ENCODE peak calls at places on chromosomes 16 and 17, in seven cellular contexts. Q, B, N, D, X, F and T are unnamed samples.

GRCh38 chr16:49111351-49111750 is 170.3 kb downstream of the CBLN1 start:
- DNase-seq in Q (no peak), B (no peak), N (no peak), D (no peak), X (no peak), F (no peak), T (no peak)

GRCh38 chr16:4771646-4772045 is 4.7 kb upstream of the ZNF500 start:
- DNase-seq in Q (no peak), B (no peak), N (no peak), D (no peak), X (no peak), F (no peak), T (no peak)

GRCh38 chr16:10620120-10620519 is 39.7 kb upstream of the EMP2 start:
- DNase-seq in Q (no peak), B (no peak), N (no peak), D (no peak), X (no peak), F (no peak), T (no peak)

GRCh38 chr17:73534575-73534940 is 109.7 kb downstream of the SDK2 start:
- DNase-seq in Q (no peak), B (no peak), N (no peak), D (no peak), X (no peak), F (no peak), T (no peak)

GRCh38 chr17:48429156-48429555 is 858 bp downstream of the SKAP1 start:
- DNase-seq in Q (no peak), B (no peak), N (no peak), D (no peak), X (no peak), F (no peak), T (no peak)

GRCh38 chr17:22461460-22462145 is 769.3 kb downstream of the KCNJ18 start:
- DNase-seq in Q (no peak), B (no peak), N (no peak), D (no peak), X (no peak), F (no peak), T (no peak)

GRCh38 chr16:72425571-72426341 is 253.8 kb upstream of the PMFBP1 start:
- DNase-seq in Q (no peak), B (no peak), N (no peak), D (no peak), X (no peak), F (no peak), T (no peak)

GRCh38 chr17:31095239-31096105 is 695 bp downstream of the NF1 start:
- DNase-seq in Q (no peak), B (no peak), N (no peak), D (no peak), X (no peak), F (no peak), T (no peak)

GRCh38 chr16:83803811-83804210 is 4.0 kb upstream of the HSBP1 start:
- DNase-seq in Q (no peak), B (no peak), N (no peak), D (no peak), X (no peak), F (no peak), T (no peak)

GRCh38 chr17:2302740-2303277 is 776 bp downstream of the SMG6 start:
- DNase-seq in Q (no peak), B (no peak), N (no peak), D (no peak), X (no peak), F (no peak), T (no peak)